ENCODE peak calls at places on chromosomes 12 and 14, in five cellular contexts. One of them, this sample, is unnamed.

GRCh38 chr14:49924852-49925251 is 32.0 kb downstream of the ARF6 start:
- DNase-seq in NCI-H2081 treated with DMSO at 0.1 percent for 48 hours: no peak
- DNase-seq in ELR: no peak
- DNase-seq in adrenal gland: no peak
- DNase-seq in HTR-8/SVneo: no peak
- DNase-seq in this sample: no peak

GRCh38 chr12:46964496-46965098 is 114.8 kb upstream of the PCED1B start:
- DNase-seq in ELR: peak; percentile 87
- DNase-seq in adrenal gland: peak; percentile 70
- DNase-seq in HTR-8/SVneo: peak; percentile 57
- DNase-seq in NCI-H2081 treated with DMSO at 0.1 percent for 48 hours: no peak
- DNase-seq in this sample: no peak

GRCh38 chr12:87813476-87814234 is 215.5 kb downstream of the C12orf50 start:
- DNase-seq in HTR-8/SVneo: no peak
- DNase-seq in ELR: peak; percentile 86
- DNase-seq in adrenal gland: no peak
- DNase-seq in NCI-H2081 treated with DMSO at 0.1 percent for 48 hours: no peak
- DNase-seq in this sample: no peak

GRCh38 chr12:11202811-11203210 is 16.1 kb upstream of the TAS2R42 start:
- DNase-seq in adrenal gland: no peak
- DNase-seq in NCI-H2081 treated with DMSO at 0.1 percent for 48 hours: no peak
- DNase-seq in HTR-8/SVneo: no peak
- DNase-seq in ELR: no peak
- DNase-seq in this sample: no peak

GRCh38 chr12:11650697-11651281 is 1.3 kb downstream of the ETV6 start:
- DNase-seq in ELR: peak; percentile 56
- DNase-seq in NCI-H2081 treated with DMSO at 0.1 percent for 48 hours: no peak
- DNase-seq in adrenal gland: no peak
- DNase-seq in HTR-8/SVneo: no peak
- DNase-seq in this sample: no peak

GRCh38 chr12:129676411-129676810 is 227.4 kb downstream of the TMEM132D start:
- DNase-seq in HTR-8/SVneo: no peak
- DNase-seq in adrenal gland: no peak
- DNase-seq in ELR: no peak
- DNase-seq in NCI-H2081 treated with DMSO at 0.1 percent for 48 hours: no peak
- DNase-seq in this sample: no peak

GRCh38 chr12:25052191-25053020 is 103.5 kb upstream of the BCAT1 start:
- DNase-seq in ELR: no peak
- DNase-seq in adrenal gland: peak; percentile 55
- DNase-seq in NCI-H2081 treated with DMSO at 0.1 percent for 48 hours: no peak
- DNase-seq in HTR-8/SVneo: no peak
- DNase-seq in this sample: peak; percentile 87

GRCh38 chr12:42482086-42482819 is 107.3 kb downstream of the PRICKLE1 start:
- DNase-seq in HTR-8/SVneo: no peak
- DNase-seq in ELR: no peak
- DNase-seq in NCI-H2081 treated with DMSO at 0.1 percent for 48 hours: no peak
- DNase-seq in adrenal gland: peak; percentile 85
- DNase-seq in this sample: no peak

GRCh38 chr14:102949062-102949800 is 26.8 kb downstream of the AMN start:
- DNase-seq in HTR-8/SVneo: no peak
- DNase-seq in ELR: peak; percentile 68
- DNase-seq in adrenal gland: no peak
- DNase-seq in NCI-H2081 treated with DMSO at 0.1 percent for 48 hours: no peak
- DNase-seq in this sample: peak; percentile 22

GRCh38 chr12:105409881-105410471 is 79.5 kb downstream of the C12orf75 start:
- DNase-seq in HTR-8/SVneo: peak; percentile 25
- DNase-seq in ELR: peak; percentile 23
- DNase-seq in adrenal gland: peak; percentile 59
- DNase-seq in NCI-H2081 treated with DMSO at 0.1 percent for 48 hours: peak; percentile 91
- DNase-seq in this sample: peak; percentile 33

GRCh38 chr14:35342160-35343010 is 50.2 kb downstream of the PSMA6 start:
- DNase-seq in NCI-H2081 treated with DMSO at 0.1 percent for 48 hours: no peak
- DNase-seq in HTR-8/SVneo: no peak
- DNase-seq in adrenal gland: peak; percentile 92
- DNase-seq in ELR: no peak
- DNase-seq in this sample: no peak

GRCh38 chr14:105475269-105475915 is 771 bp downstream of the CRIP2 start:
- DNase-seq in NCI-H2081 treated with DMSO at 0.1 percent for 48 hours: no peak
- DNase-seq in adrenal gland: no peak
- DNase-seq in HTR-8/SVneo: no peak
- DNase-seq in ELR: no peak
- DNase-seq in this sample: no peak

GRCh38 chr12:19131020-19131431 is 1.5 kb downstream of the PLEKHA5 start:
- DNase-seq in HTR-8/SVneo: peak; percentile 14
- DNase-seq in NCI-H2081 treated with DMSO at 0.1 percent for 48 hours: no peak
- DNase-seq in ELR: peak; percentile 78
- DNase-seq in adrenal gland: peak; percentile 56
- DNase-seq in this sample: no peak

GRCh38 chr14:104309657-104310369 is 171.4 kb downstream of the KIF26A start:
- DNase-seq in ELR: no peak
- DNase-seq in HTR-8/SVneo: no peak
- DNase-seq in NCI-H2081 treated with DMSO at 0.1 percent for 48 hours: no peak
- DNase-seq in adrenal gland: no peak
- DNase-seq in this sample: no peak

GRCh38 chr12:104825408-104825807 is 132.7 kb downstream of the SLC41A2 start:
- DNase-seq in ELR: peak; percentile 59
- DNase-seq in NCI-H2081 treated with DMSO at 0.1 percent for 48 hours: no peak
- DNase-seq in adrenal gland: no peak
- DNase-seq in HTR-8/SVneo: no peak
- DNase-seq in this sample: no peak

GRCh38 chr14:22131749-22132476 is 457.1 kb downstream of the DAD1 start:
- DNase-seq in HTR-8/SVneo: no peak
- DNase-seq in ELR: peak; percentile 4
- DNase-seq in NCI-H2081 treated with DMSO at 0.1 percent for 48 hours: no peak
- DNase-seq in adrenal gland: no peak
- DNase-seq in this sample: no peak

GRCh38 chr14:61585598-61586538 is 109.4 kb upstream of the HIF1A start:
- DNase-seq in NCI-H2081 treated with DMSO at 0.1 percent for 48 hours: no peak
- DNase-seq in HTR-8/SVneo: no peak
- DNase-seq in ELR: peak; percentile 83
- DNase-seq in adrenal gland: peak; percentile 98
- DNase-seq in this sample: no peak

GRCh38 chr12:2239376-2240010 is 186.7 kb downstream of the CACNA1C start:
- DNase-seq in ELR: no peak
- DNase-seq in NCI-H2081 treated with DMSO at 0.1 percent for 48 hours: no peak
- DNase-seq in HTR-8/SVneo: no peak
- DNase-seq in adrenal gland: peak; percentile 60
- DNase-seq in this sample: no peak

GRCh38 chr12:47870175-47870781 is 34.5 kb downstream of the VDR start:
- DNase-seq in HTR-8/SVneo: peak; percentile 57
- DNase-seq in adrenal gland: peak; percentile 89
- DNase-seq in ELR: peak; percentile 64
- DNase-seq in NCI-H2081 treated with DMSO at 0.1 percent for 48 hours: no peak
- DNase-seq in this sample: no peak

GRCh38 chr12:53325539-53326061 is 4.2 kb upstream of the AAAS start:
- DNase-seq in ELR: peak; percentile 37
- DNase-seq in NCI-H2081 treated with DMSO at 0.1 percent for 48 hours: no peak
- DNase-seq in HTR-8/SVneo: no peak
- DNase-seq in adrenal gland: peak; percentile 61
- DNase-seq in this sample: no peak

GRCh38 chr12:105382771-105383632 is 52.5 kb downstream of the C12orf75 start:
- DNase-seq in adrenal gland: no peak
- DNase-seq in NCI-H2081 treated with DMSO at 0.1 percent for 48 hours: peak; percentile 44
- DNase-seq in HTR-8/SVneo: peak; percentile 54
- DNase-seq in ELR: peak; percentile 85
- DNase-seq in this sample: peak; percentile 16

GRCh38 chr12:95693689-95694088 is 96.9 kb downstream of the NTN4 start:
- DNase-seq in NCI-H2081 treated with DMSO at 0.1 percent for 48 hours: no peak
- DNase-seq in adrenal gland: no peak
- DNase-seq in ELR: no peak
- DNase-seq in HTR-8/SVneo: no peak
- DNase-seq in this sample: no peak

GRCh38 chr12:16184691-16185090 is 92.8 kb downstream of the SLC15A5 start:
- DNase-seq in HTR-8/SVneo: no peak
- DNase-seq in adrenal gland: no peak
- DNase-seq in ELR: no peak
- DNase-seq in NCI-H2081 treated with DMSO at 0.1 percent for 48 hours: no peak
- DNase-seq in this sample: no peak

GRCh38 chr14:91114079-91115065 is 499 bp downstream of the DGLUCY start:
- DNase-seq in adrenal gland: peak; percentile 77
- DNase-seq in NCI-H2081 treated with DMSO at 0.1 percent for 48 hours: no peak
- DNase-seq in HTR-8/SVneo: peak; percentile 47
- DNase-seq in ELR: peak; percentile 70
- DNase-seq in this sample: peak; percentile 75

GRCh38 chr14:92539875-92540274 is 26.3 kb downstream of the RIN3 start:
- DNase-seq in ELR: no peak
- DNase-seq in HTR-8/SVneo: no peak
- DNase-seq in adrenal gland: no peak
- DNase-seq in NCI-H2081 treated with DMSO at 0.1 percent for 48 hours: no peak
- DNase-seq in this sample: no peak

GRCh38 chr12:98990648-98991047 is 345.6 kb downstream of the APAF1 start:
- DNase-seq in adrenal gland: no peak
- DNase-seq in NCI-H2081 treated with DMSO at 0.1 percent for 48 hours: no peak
- DNase-seq in HTR-8/SVneo: no peak
- DNase-seq in ELR: no peak
- DNase-seq in this sample: no peak

GRCh38 chr12:51415931-51416330 is 8.7 kb upstream of the SLC4A8 start:
- DNase-seq in ELR: peak; percentile 44
- DNase-seq in HTR-8/SVneo: no peak
- DNase-seq in NCI-H2081 treated with DMSO at 0.1 percent for 48 hours: no peak
- DNase-seq in adrenal gland: no peak
- DNase-seq in this sample: no peak

GRCh38 chr12:12909228-12909994 is 18.0 kb downstream of the GPRC5A start:
- DNase-seq in NCI-H2081 treated with DMSO at 0.1 percent for 48 hours: no peak
- DNase-seq in adrenal gland: no peak
- DNase-seq in ELR: no peak
- DNase-seq in HTR-8/SVneo: no peak
- DNase-seq in this sample: no peak

GRCh38 chr12:3976351-3976938 is 103.2 kb upstream of the PARP11 start:
- DNase-seq in adrenal gland: peak; percentile 3
- DNase-seq in ELR: no peak
- DNase-seq in HTR-8/SVneo: no peak
- DNase-seq in NCI-H2081 treated with DMSO at 0.1 percent for 48 hours: no peak
- DNase-seq in this sample: no peak

This sample was measured in GDM1.